ENCODE peak calls at places on chromosomes 4 and X, in four cellular contexts. U, Y, G and Q are unnamed samples.

GRCh38 chr4:28105271-28105859 is 1244.7 kb downstream of the STIM2 start:
- DNase-seq in G (no peak), Y (no peak), U (no peak), Q (no peak)

GRCh38 chrX:139803224-139803623 is 95.3 kb upstream of the MCF2 start:
- DNase-seq in Y (no peak), G (no peak), U (no peak), Q (no peak)

GRCh38 chr4:44194365-44194764 is 254.2 kb downstream of the KCTD8 start:
- DNase-seq in G (no peak), U (no peak), Y (no peak), Q (no peak)

GRCh38 chr4:166377578-166377977 is 504.5 kb downstream of the TLL1 start:
- DNase-seq in U (no peak), G (no peak), Y (no peak), Q (no peak)

GRCh38 chrX:98731821-98732220 is 1678.3 kb downstream of the PCDH19 start:
- DNase-seq in U (no peak), G (no peak), Y (no peak), Q (no peak)

GRCh38 chr4:121448231-121448630 is 67.4 kb upstream of the QRFPR start:
- DNase-seq in Y (no peak), G (peak; percentile 92), U (no peak), Q (no peak)

GRCh38 chr4:22191565-22192301 is 243.2 kb upstream of the KCNIP4 start:
- DNase-seq in Y (no peak), U (no peak), G (no peak), Q (no peak)

GRCh38 chrX:29487214-29487613 is 728.1 kb upstream of the MAGEB2 start:
- DNase-seq in U (no peak), G (no peak), Y (no peak), Q (no peak)

GRCh38 chrX:18733273-18733672 is 25.8 kb downstream of the PPEF1 start:
- DNase-seq in U (no peak), Y (no peak), G (no peak), Q (no peak)

GRCh38 chr4:108276690-108277089 is 108.0 kb upstream of the LEF1 start:
- DNase-seq in G (no peak), U (no peak), Y (no peak), Q (no peak)

DNA sequence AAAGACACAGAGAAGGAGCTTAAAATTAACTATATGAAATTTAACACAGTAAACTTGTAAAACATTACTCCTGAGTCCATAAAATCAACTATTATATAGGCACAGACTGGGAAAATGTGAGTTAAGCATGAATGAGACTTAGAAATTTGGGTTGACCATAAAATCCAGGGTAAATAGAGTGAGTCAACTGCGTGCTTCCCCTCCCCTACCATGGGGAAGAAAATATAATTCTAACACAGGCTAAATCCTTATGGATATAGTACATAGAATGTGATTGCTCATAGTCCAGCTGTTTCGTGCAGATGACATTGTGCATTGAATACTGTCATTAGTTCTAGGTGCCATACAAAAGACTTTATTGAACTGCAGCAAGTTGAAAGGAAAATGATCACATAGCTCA is 42.2 kb downstream of the KLHL5 start:
- DNase-seq in Y (no peak), U (no peak), G (no peak), Q (no peak)
- TF ChIP-seq EGR1 in Y (no peak), U (no peak), G (no peak), Q (no peak)

GRCh38 chrX:35664838-35665237 is 133.3 kb upstream of the MAGEB16 start:
- DNase-seq in Y (no peak), G (no peak), U (no peak), Q (no peak)

GRCh38 chrX:35670894-35671293 is 127.2 kb upstream of the MAGEB16 start:
- DNase-seq in Y (no peak), G (no peak), U (no peak), Q (no peak)

DNA sequence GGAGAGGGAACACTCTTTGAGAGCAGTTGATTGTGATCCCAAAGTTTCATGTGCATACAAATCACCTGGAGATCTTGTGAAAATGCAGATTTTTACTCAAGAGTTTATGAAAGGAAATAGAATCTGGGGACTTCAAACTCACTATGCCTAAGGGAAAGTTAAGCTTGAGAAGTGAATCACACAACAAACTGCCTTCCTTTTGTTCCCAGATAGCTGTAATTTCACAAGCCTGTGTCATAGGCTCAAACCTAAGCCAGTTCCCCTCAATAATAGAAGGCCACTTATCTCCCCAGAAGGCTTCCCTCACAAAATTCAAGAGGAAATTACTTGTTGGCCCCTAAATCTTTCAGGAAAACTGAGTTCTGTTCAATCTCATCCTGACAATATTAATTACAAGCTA is 132.8 kb upstream of the MAGEB16 start:
- DNase-seq in G (no peak), Y (no peak), U (no peak), Q (no peak)
- TF ChIP-seq MAX in G (no peak), Y (no peak), U (no peak), Q (no peak)

GRCh38 chr4:2937146-2937857 is 25.9 kb downstream of the NOP14 start:
- DNase-seq in G (peak; percentile 68), Y (no peak), U (peak; percentile 64), Q (no peak)

GRCh38 chr4:2934077-2934812 is 29.0 kb downstream of the NOP14 start:
- DNase-seq in U (no peak), Y (no peak), G (no peak), Q (peak; percentile 67)

GRCh38 chr4:2934813-2935761 is 28.1 kb downstream of the NOP14 start:
- DNase-seq in Y (peak; percentile 49), U (peak; percentile 80), G (peak; percentile 77), Q (no peak)

GRCh38 chr4:2936773-2937145 is 26.4 kb downstream of the NOP14 start:
- DNase-seq in U (peak; percentile 53), G (no peak), Y (no peak), Q (peak; percentile 56)

DNA sequence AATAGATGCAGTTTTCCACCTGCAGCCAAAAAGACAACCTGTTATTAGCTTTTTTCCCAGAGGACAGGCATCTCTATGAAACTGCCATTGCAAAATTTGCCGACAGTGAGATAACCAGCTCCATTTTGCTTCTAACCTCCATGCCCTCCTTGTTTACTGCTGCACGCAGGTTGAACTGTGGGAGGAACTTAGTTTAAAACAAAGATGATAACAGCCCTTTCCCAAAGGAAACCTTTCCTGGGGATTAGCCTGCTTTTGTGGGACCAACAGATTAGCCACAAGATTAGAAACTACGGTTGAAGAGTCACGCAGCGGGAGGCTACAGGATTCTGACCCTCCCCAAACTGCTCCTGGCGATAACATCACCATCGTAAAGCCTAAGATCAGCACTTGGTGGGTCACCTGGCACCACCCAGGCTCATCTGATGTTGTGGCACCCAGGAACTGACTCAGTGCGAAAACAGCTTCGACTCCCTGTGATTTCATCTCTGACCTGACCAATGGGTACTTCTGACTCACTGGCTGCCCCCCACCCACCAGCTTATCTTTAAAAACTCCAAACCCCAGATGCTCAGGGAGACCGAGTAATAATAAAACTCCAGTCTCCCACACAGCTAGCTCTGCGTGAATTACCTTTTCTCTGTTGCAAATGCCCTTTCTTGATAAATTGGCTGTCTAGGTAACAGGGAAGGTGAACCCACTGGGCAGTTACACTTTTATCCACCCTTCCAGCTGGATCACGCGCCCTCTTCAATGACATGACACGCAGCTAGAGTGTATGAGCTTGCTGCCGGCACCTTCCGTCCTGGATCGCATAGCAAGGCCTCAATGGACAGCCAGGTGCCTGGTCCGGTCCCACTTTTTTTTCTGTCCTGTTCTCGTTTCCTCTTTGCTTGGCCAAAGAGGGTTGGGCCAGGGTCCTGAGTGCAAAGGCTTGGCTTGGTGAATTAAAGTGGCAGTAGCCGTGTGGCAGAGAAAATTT is 27.2 kb downstream of the NOP14 start:
- DNase-seq in Y (no peak), U (peak; percentile 57), G (peak; percentile 69), Q (no peak)
- TF ChIP-seq POLR2AphosphoS5 in Y (no peak), U (peak; percentile 91), G (peak; percentile 75), Q (no peak)

GRCh38 chr4:140150636-140150885 is 3.4 kb downstream of the MAML3 start:
- DNase-seq in U (no peak), G (no peak), Y (no peak), Q (no peak)

GRCh38 chr4:140150886-140151699 is 2.9 kb downstream of the MAML3 start:
- DNase-seq in U (no peak), G (peak; percentile 79), Y (peak; percentile 78), Q (peak; percentile 61)

GRCh38 chr4:140152760-140153418 is 1.1 kb downstream of the MAML3 start:
- DNase-seq in U (no peak), G (no peak), Y (no peak), Q (peak; percentile 16)

GRCh38 chr4:140152015-140152703 is 1.8 kb downstream of the MAML3 start:
- DNase-seq in U (no peak), Y (no peak), G (peak; percentile 46), Q (peak; percentile 72)

DNA sequence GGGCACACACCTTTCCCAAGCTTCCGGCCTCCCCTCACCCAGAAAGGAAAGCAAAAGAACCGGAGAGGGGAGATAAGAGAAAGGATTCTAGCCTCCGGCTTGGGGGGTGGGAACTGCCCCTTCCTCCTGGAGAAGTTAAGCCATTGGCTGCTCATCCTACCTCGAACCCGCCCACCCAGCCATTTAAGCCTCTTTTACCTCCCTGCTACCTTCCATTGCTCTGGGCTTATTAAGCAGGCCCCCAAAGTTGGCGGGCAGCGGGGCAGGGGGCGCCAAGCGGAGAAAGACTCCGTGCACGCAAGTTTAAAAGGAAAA is 2.3 kb downstream of the MAML3 start:
- DNase-seq in U (no peak), Y (peak; percentile 64), G (peak; percentile 75), Q (peak; percentile 75)
- TF ChIP-seq EGR1 in U (no peak), Y (no peak), G (no peak), Q (no peak)

GRCh38 chr4:6095023-6095817 is 77.0 kb upstream of the C4orf50 start:
- DNase-seq in U (no peak), Y (no peak), G (no peak), Q (no peak)
- TF ChIP-seq MAX in U (no peak), Y (no peak), G (no peak), Q (no peak)